ENCODE peak calls at places on chromosomes 4 and X, in nine cellular contexts. F is left ventricle myocardium inferior; N is tibial nerve; M is breast epithelium; U is immature natural killer cell; C is HFFc6; L is T-helper 2 cell; V is kidney tubule cell; O is activated naive CD4-positive, alpha-beta T cell treated with anti-CD3 and anti-CD28 coated beads, Interleukin-2, amount 50 U/mL, for 72 hours. S is an unnamed sample.
A peak's percentile ranks its signal among the peaks of the same experiment; 100 is the strongest.

GRCh38 chrX:73965833-73966232 is 338.1 kb upstream of the ZCCHC13 start:
- DNase-seq in V (no peak), F (no peak), O (no peak), L (no peak), U (no peak), N (no peak), C (no peak), M (no peak), S (no peak)

GRCh38 chr4:54929459-54929858 is 195.9 kb downstream of the KDR start:
- DNase-seq in C (no peak), U (no peak), F (no peak), M (no peak), N (no peak), O (no peak), L (no peak), V (no peak), S (no peak)

GRCh38 chr4:26094076-26094475 is 180.1 kb downstream of the SMIM20 start:
- DNase-seq in F (no peak), N (no peak), U (no peak), L (no peak), O (no peak), M (no peak), V (no peak), C (no peak), S (no peak)

GRCh38 chr4:126106658-126107057 is 791.9 kb downstream of the FAT4 start:
- DNase-seq in M (no peak), V (no peak), C (no peak), U (no peak), F (no peak), L (no peak), O (no peak), N (no peak), S (no peak)

GRCh38 chrX:1261285-1261684 is 7.3 kb upstream of the CSF2RA start:
- DNase-seq in V (no peak), N (no peak), F (no peak), M (no peak), U (no peak), C (no peak), O (no peak), L (no peak), S (no peak)

GRCh38 chr4:96407651-96408342 is 567.9 kb downstream of the PDHA2 start:
- DNase-seq in F (no peak), U (no peak), C (no peak), N (no peak), L (no peak), O (no peak), M (no peak), V (peak; percentile 58), S (peak; percentile 75)

GRCh38 chr4:2068566-2068965 is 9.4 kb downstream of the NAT8L start:
- DNase-seq in M (no peak), F (no peak), V (no peak), L (no peak), O (no peak), C (no peak), N (no peak), U (no peak), S (no peak)

GRCh38 chrX:129759576-129760061 is 20.1 kb upstream of the SASH3 start:
- DNase-seq in O (peak; percentile 71), L (no peak), U (peak; percentile 77), N (peak; percentile 24), F (no peak), C (peak; percentile 72), V (peak; percentile 51), M (peak; percentile 75), S (peak; percentile 74)

GRCh38 chrX:675896-676295 is 45.3 kb downstream of the SHOX start:
- DNase-seq in C (no peak), U (no peak), M (no peak), N (no peak), F (no peak), O (no peak), L (no peak), V (no peak), S (no peak)

GRCh38 chr4:136036744-136037143 is 1495.5 kb downstream of the PCDH18 start:
- DNase-seq in N (no peak), C (no peak), U (no peak), F (no peak), M (no peak), O (no peak), V (peak; percentile 63), L (no peak), S (peak; percentile 96)

GRCh38 chr4:105059337-105059736 is 87.3 kb upstream of the TET2 start:
- DNase-seq in N (no peak), F (no peak), M (no peak), C (no peak), L (no peak), U (no peak), V (peak; percentile 33), O (no peak), S (peak; percentile 52)

GRCh38 chrX:153612413-153612812 is 13.5 kb upstream of the CCNQ start:
- DNase-seq in L (no peak), F (no peak), C (no peak), M (no peak), O (no peak), N (no peak), U (no peak), V (no peak), S (no peak)

GRCh38 chr4:10161146-10161545 is 44.5 kb upstream of the WDR1 start:
- DNase-seq in U (no peak), F (no peak), N (no peak), V (peak; percentile 33), C (no peak), O (no peak), M (no peak), L (no peak), S (peak; percentile 18)

GRCh38 chr4:186904104-186904503 is 180.4 kb upstream of the FAT1 start:
- DNase-seq in V (peak; percentile 90), U (no peak), F (no peak), L (no peak), M (no peak), C (peak; percentile 86), N (no peak), O (no peak), S (peak; percentile 89)

GRCh38 chrX:3407785-3408184 is 61.3 kb upstream of the MXRA5 start:
- DNase-seq in N (no peak), O (no peak), C (no peak), L (no peak), M (no peak), U (no peak), F (peak; percentile 11), V (no peak), S (no peak)